ENCODE peak calls at places on chromosomes 11 and 22, in four cellular contexts. J is mesothelial cell of epicardium, U is AG04450, T is WTC11. R is an unnamed sample.

GRCh38 chr11:79694368-79694767 is 253.5 kb upstream of the TENM4 start:
- DNase-seq in J (no peak), T (no peak), U (no peak), R (no peak)

GRCh38 chr11:9596926-9597325 is 23.5 kb downstream of the WEE1 start:
- DNase-seq in U (no peak), T (no peak), J (no peak), R (no peak)

GRCh38 chr11:107928046-107928766 is at the start of gene RAB39A:
- DNase-seq in U (peak; percentile 51), T (peak; percentile 99), J (peak; percentile 89), R (peak; percentile 45)

GRCh38 chr11:124748481-124749338 is 3.3 kb downstream of the VSIG2 start:
- DNase-seq in J (no peak), T (no peak), U (no peak), R (no peak)

GRCh38 chr11:124297921-124298320 is 15.8 kb downstream of the OR8D1 start:
- DNase-seq in T (no peak), J (no peak), U (no peak), R (no peak)

GRCh38 chr11:30406978-30407762 is 84.3 kb downstream of the ARL14EP start:
- DNase-seq in T (no peak), J (no peak), U (no peak), R (no peak)

GRCh38 chr11:75254326-75254725 is 13.8 kb downstream of the TPBGL start:
- DNase-seq in T (no peak), J (no peak), U (no peak), R (no peak)

GRCh38 chr11:67449116-67449844 is 3.2 kb downstream of the GPR152 start:
- DNase-seq in U (no peak), J (no peak), T (no peak), R (no peak)

GRCh38 chr22:24986816-24987215 is 34.3 kb downstream of the KIAA1671 start:
- DNase-seq in U (no peak), T (no peak), J (no peak), R (no peak)

GRCh38 chr11:13983081-13983751 is 20.7 kb downstream of the SPON1 start:
- DNase-seq in J (no peak), T (no peak), U (no peak), R (no peak)

GRCh38 chr22:25896098-25896497 is 154.1 kb downstream of the MYO18B start:
- DNase-seq in J (no peak), T (no peak), U (no peak), R (no peak)

GRCh38 chr11:65471410-65471762 is 27.5 kb upstream of the MALAT1 start:
- DNase-seq in U (no peak), J (no peak), T (peak; percentile 69), R (no peak)

GRCh38 chr11:18452927-18453326 is 2.7 kb upstream of the LDHAL6A start:
- DNase-seq in J (no peak), T (no peak), U (no peak), R (no peak)

GRCh38 chr22:28710112-28710888 is 30.7 kb upstream of the TTC28 start:
- DNase-seq in U (peak; percentile 82), J (no peak), T (no peak), R (no peak)

GRCh38 chr11:65204646-65205601 is 23.2 kb downstream of the CAPN1 start:
- DNase-seq in J (peak; percentile 58), T (peak; percentile 88), U (no peak), R (no peak)

DNA sequence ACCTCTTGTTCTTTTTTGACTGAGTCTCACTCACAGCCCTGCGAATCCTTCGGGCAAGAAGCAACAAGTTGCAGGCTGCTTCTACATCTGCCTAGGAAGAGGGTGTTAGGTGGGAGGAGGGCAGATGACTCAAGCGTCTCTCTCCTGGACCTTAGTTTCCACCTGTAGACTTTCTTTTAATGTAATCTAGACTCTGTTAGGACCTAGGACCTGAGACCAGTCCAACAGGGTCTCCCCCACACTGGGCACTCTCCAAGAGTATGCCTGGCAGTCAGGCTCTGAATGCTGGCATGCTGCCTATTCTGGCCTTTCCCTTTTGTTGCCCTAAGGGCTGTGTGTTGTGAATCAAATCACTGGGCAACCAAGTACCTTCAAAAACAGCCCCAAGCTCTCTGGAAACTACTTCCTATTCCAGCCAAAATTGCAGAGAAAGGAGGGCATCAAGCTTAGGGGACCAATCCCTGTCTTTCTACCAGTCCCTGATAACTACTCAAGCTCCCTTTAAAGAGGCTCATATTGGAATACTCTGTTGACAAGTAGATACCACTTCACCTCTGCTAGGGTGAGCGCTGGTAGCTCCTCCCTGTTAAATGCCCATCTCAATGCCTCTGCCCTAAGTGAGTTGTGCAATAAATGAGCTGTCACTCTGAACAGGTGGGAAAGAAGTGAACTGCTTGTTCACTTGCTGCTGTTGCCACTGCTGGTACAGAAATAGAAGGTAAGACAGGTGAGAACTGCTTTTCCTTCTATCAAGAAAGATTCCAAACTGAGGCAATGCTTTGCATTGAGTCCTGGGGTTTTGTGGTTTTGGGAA is at the start of gene BBOX1:
- DNase-seq in J (no peak), U (no peak), T (no peak), R (no peak)
- TF ChIP-seq CTCF in J (no peak), U (no peak), T (no peak), R (no peak)

GRCh38 chr11:23399995-23400394 is 539.7 kb upstream of the CCDC179 start:
- DNase-seq in U (no peak), J (no peak), T (no peak), R (no peak)
- TF ChIP-seq CTCF in U (no peak), J (no peak), T (no peak), R (no peak)

DNA sequence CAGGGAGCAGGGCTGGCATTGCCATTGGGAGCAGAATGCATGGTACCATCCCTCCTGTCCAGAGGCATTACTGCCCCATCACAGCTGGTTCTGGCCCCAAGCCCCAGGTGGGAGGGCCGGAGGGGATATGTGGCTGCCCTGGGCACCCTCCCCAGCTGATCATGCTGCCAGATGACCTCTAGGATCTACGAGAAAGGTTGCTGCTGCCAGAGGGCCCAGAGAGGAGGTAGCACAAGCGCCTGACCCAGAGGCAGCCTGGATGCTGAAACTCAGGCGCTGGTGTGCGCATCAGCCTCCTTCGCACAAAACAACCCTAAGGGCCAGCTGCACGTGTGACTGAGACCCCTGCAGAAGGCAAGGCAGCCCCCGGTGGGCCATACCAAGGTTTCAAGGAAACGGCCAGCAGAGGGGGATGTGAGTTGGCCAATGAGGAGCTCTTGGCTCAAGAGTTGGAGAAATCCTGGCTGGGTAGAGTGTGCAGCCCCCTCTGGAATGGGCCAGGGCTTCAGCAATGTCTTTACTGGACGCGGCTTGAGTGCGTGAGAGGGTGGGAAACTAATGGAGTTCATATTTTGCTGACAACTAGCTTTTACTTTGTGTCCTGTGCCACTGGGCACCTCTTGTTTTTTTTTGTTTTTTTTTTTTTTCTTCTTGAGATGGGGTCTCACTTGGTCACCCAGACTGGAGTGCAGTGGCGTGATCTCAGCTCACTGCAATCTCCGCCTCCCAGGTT is 88.3 kb upstream of the PARVA start:
- DNase-seq in U (no peak), J (no peak), T (peak; percentile 38), R (no peak)
- TF ChIP-seq CTCF in U (no peak), J (peak; percentile 15), T (peak; percentile 22), R (no peak)

DNA sequence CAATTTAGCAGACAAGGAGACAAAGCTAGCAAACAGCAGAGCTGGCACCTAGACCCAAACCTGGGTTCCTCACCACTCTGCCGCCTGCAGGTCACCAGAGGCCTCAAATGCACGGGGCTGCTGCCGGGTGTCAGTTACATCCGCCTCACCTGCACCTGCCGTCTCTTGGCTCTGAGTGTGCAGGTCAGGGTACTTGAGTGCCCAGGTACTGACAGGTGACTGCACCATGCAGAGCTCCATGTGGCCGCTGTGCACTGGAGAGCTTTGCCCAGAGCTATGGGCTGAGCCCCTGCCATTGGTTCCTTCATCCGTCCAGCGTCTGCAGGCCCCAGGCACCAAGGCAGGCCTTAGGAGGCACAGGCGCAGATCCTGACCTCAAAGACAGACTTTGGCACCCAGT is 35.0 kb downstream of the PDGFB start:
- DNase-seq in U (no peak), T (no peak), J (no peak), R (no peak)
- TF ChIP-seq CTCF in U (no peak), T (no peak), J (no peak), R (no peak)

DNA sequence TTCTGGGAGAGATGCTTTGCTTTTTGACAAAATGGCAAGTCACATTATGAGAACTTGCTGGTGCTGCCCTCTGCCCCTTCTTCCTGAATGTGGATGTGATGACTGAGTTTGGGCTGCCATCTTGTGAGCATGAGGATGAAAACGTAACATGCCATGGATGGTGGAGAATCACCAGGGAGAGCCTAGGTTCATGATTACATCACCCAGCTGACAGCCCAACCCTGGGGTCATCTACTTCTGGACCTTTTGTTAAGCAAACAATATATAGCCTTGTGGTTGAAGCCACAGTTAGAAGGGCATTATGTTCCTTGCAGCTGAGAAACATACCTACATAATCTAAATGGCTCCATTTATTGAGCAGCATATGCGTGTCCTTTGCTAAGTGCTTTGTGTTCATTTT is 321.5 kb downstream of the KIRREL3 start:
- DNase-seq in U (no peak), T (no peak), J (no peak), R (no peak)
- TF ChIP-seq CTCF in U (no peak), T (no peak), J (no peak), R (no peak)

DNA sequence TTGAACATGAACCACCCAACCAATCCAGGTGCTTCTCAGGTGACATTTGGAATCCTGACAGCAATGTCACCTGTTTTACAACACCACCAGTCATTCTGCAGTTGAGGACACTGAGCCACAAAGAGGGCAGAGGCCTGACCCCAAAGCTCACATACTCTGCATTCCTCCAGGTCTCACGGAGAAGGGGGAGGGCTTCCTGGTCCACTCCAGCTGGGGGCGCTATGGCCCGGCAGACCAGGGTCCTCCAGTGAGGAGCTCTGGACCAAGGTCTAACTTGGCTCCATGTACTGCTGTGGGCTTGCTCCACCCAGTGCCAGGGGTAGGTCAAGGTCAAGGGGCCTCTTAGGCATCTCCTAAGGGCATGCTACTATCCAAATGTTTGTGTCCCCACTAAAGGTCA is 1.5 kb upstream of the PNPLA3 start:
- DNase-seq in T (peak; percentile 23), U (no peak), J (no peak), R (no peak)
- TF ChIP-seq CTCF in T (no peak), U (peak; percentile 13), J (no peak), R (no peak)

DNA sequence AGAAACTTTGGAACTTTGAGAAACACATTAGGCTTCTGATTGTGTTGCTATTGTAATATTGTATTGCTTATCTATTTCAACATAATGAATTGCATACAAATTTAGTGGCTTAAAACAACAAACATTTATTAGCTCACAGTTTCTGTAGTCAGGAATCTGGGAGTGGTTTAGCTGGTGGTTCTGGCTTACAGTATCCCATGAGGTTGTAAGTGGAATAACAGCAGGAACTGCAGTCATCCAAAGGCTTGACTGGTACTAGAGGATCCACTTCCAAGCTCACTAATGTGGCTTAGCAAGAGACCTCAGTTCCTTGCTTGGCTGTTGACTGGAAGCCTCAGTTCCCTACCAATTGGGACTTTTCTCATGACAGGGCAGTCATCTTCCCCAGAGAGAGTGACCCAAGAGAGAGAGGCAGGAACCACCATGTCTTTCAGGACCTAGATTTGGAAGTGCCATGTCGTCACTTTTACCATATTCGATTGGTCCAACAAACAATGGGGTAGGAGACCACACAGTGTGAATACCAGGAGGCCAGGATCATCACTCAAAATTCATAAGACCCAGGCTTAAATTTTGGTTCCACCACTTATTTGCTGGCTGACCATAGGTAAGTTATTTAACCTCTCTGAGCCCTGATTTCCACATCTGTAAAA is 27.1 kb upstream of the RASSF10 start:
- DNase-seq in T (no peak), J (no peak), U (no peak), R (no peak)
- TF ChIP-seq CTCF in T (no peak), J (no peak), U (no peak), R (no peak)

GRCh38 chr22:17838180-17838865 is 64.1 kb upstream of the BID start:
- DNase-seq in T (no peak), J (no peak), U (no peak), R (no peak)
- TF ChIP-seq CTCF in T (no peak), J (no peak), U (no peak), R (no peak)